ENCODE peak calls at places on chromosome 16, in four cellular contexts. D is HFF-Myc, E is fibroblast of lung, Z is HS-5. Y is an unnamed sample.
A peak's percentile ranks its signal among the peaks of the same experiment; 100 is the strongest.

GRCh38 chr16:3074860-3075545 is 9.6 kb downstream of the IL32 start:
- DNase-seq in D (no peak), E (no peak), Z (no peak), Y (no peak)

GRCh38 chr16:67415872-67416793 is at the start of gene ZDHHC1:
- DNase-seq in D (no peak), E (peak; percentile 65), Z (no peak), Y (no peak)

GRCh38 chr16:29745853-29746345 is at the start of gene C16orf54:
- DNase-seq in D (no peak), E (no peak), Z (no peak), Y (no peak)

GRCh38 chr16:15607700-15608396 is 35.1 kb downstream of the MARF1 start:
- DNase-seq in D (no peak), E (peak; percentile 86), Z (no peak), Y (peak; percentile 55)

GRCh38 chr16:25751230-25751629 is 59.5 kb downstream of the HS3ST4 start:
- DNase-seq in D (no peak), E (no peak), Z (no peak), Y (no peak)

GRCh38 chr16:64712027-64712426 is 409.8 kb downstream of the CDH11 start:
- DNase-seq in D (no peak), E (no peak), Z (no peak), Y (no peak)

GRCh38 chr16:55542459-55543082 is 23.9 kb upstream of the CAPNS2 start:
- DNase-seq in D (peak; percentile 32), E (peak; percentile 48), Z (peak; percentile 59), Y (no peak)

GRCh38 chr16:66894948-66895696 is 14.8 kb downstream of the PDP2 start:
- DNase-seq in D (no peak), E (peak; percentile 81), Z (peak; percentile 37), Y (no peak)

GRCh38 chr16:56848955-56849689 is 15.9 kb upstream of the SLC12A3 start:
- DNase-seq in D (peak; percentile 36), E (peak; percentile 60), Z (peak; percentile 65), Y (peak; percentile 46)

GRCh38 chr16:28168991-28169554 is 42.7 kb downstream of the XPO6 start:
- DNase-seq in D (no peak), E (no peak), Z (no peak), Y (no peak)

GRCh38 chr16:60740033-60740696 is 1296.1 kb downstream of the CDH8 start:
- DNase-seq in D (no peak), E (no peak), Z (no peak), Y (no peak)

GRCh38 chr16:2019919-2020831 is 590 bp downstream of the NPW start:
- DNase-seq in D (no peak), E (no peak), Z (no peak), Y (no peak)

GRCh38 chr16:1181715-1182671 is 29.1 kb downstream of the CACNA1H start:
- DNase-seq in D (no peak), E (peak; percentile 80), Z (no peak), Y (peak; percentile 34)

Y was measured in non-pigmented ciliary epithelial cell.